ENCODE peak calls at places on chromosomes 6 and 20, in five cellular contexts. One of them, this sample, is unnamed.

GRCh38 chr20:2693286-2693995 is 861 bp downstream of the EBF4 start:
- DNase-seq in left lobe of liver: no peak
- DNase-seq in tibial nerve: no peak
- DNase-seq in T-helper 9 cell: peak
- DNase-seq in effector CD4-positive, alpha-beta T cell: peak
- DNase-seq in this sample: peak

GRCh38 chr20:44126445-44126844 is 60.5 kb downstream of the JPH2 start:
- DNase-seq in left lobe of liver: no peak
- DNase-seq in tibial nerve: no peak
- DNase-seq in T-helper 9 cell: no peak
- DNase-seq in effector CD4-positive, alpha-beta T cell: no peak
- DNase-seq in this sample: no peak

GRCh38 chr6:111709615-111710398 is 104.1 kb upstream of the TRAF3IP2 start:
- DNase-seq in left lobe of liver: peak
- DNase-seq in tibial nerve: peak
- DNase-seq in T-helper 9 cell: peak
- DNase-seq in effector CD4-positive, alpha-beta T cell: peak
- DNase-seq in this sample: peak

GRCh38 chr6:42947950-42948349 is 12.6 kb upstream of the GNMT start:
- DNase-seq in left lobe of liver: no peak
- DNase-seq in tibial nerve: no peak
- DNase-seq in T-helper 9 cell: no peak
- DNase-seq in effector CD4-positive, alpha-beta T cell: no peak
- DNase-seq in this sample: no peak

GRCh38 chr6:15322781-15323536 is 77.1 kb downstream of the JARID2 start:
- DNase-seq in left lobe of liver: no peak
- DNase-seq in tibial nerve: no peak
- DNase-seq in T-helper 9 cell: no peak
- DNase-seq in effector CD4-positive, alpha-beta T cell: no peak
- DNase-seq in this sample: no peak

GRCh38 chr6:21500314-21500713 is 93.2 kb upstream of the SOX4 start:
- DNase-seq in left lobe of liver: no peak
- DNase-seq in tibial nerve: no peak
- DNase-seq in T-helper 9 cell: no peak
- DNase-seq in effector CD4-positive, alpha-beta T cell: no peak
- DNase-seq in this sample: no peak

GRCh38 chr20:38121741-38122140 is 43.3 kb downstream of the TGM2 start:
- DNase-seq in left lobe of liver: no peak
- DNase-seq in tibial nerve: no peak
- DNase-seq in T-helper 9 cell: no peak
- DNase-seq in effector CD4-positive, alpha-beta T cell: no peak
- DNase-seq in this sample: no peak

GRCh38 chr20:25676164-25676809 is 20.4 kb downstream of the ZNF337 start:
- DNase-seq in left lobe of liver: no peak
- DNase-seq in tibial nerve: no peak
- DNase-seq in T-helper 9 cell: no peak
- DNase-seq in effector CD4-positive, alpha-beta T cell: no peak
- DNase-seq in this sample: no peak

GRCh38 chr20:6053776-6054688 is at the start of gene LRRN4:
- DNase-seq in left lobe of liver: no peak
- DNase-seq in tibial nerve: no peak
- DNase-seq in T-helper 9 cell: no peak
- DNase-seq in effector CD4-positive, alpha-beta T cell: no peak
- DNase-seq in this sample: no peak

GRCh38 chr6:101077344-101077743 is 196.2 kb upstream of the ASCC3 start:
- DNase-seq in left lobe of liver: no peak
- DNase-seq in tibial nerve: no peak
- DNase-seq in T-helper 9 cell: no peak
- DNase-seq in effector CD4-positive, alpha-beta T cell: no peak
- DNase-seq in this sample: no peak

GRCh38 chr6:152240436-152240835 is 396.7 kb downstream of the SYNE1 start:
- DNase-seq in left lobe of liver: no peak
- DNase-seq in tibial nerve: no peak
- DNase-seq in T-helper 9 cell: no peak
- DNase-seq in effector CD4-positive, alpha-beta T cell: no peak
- DNase-seq in this sample: no peak

GRCh38 chr6:158567871-158568401 is 8.0 kb downstream of the TMEM181 start:
- DNase-seq in left lobe of liver: no peak
- DNase-seq in tibial nerve: no peak
- DNase-seq in T-helper 9 cell: no peak
- DNase-seq in effector CD4-positive, alpha-beta T cell: no peak
- DNase-seq in this sample: no peak

GRCh38 chr6:95087394-95088097 is 489.8 kb upstream of the MANEA start:
- DNase-seq in left lobe of liver: peak
- DNase-seq in tibial nerve: no peak
- DNase-seq in T-helper 9 cell: no peak
- DNase-seq in effector CD4-positive, alpha-beta T cell: no peak
- DNase-seq in this sample: no peak

GRCh38 chr6:131073577-131073976 is 10.5 kb upstream of the EPB41L2 start:
- DNase-seq in left lobe of liver: no peak
- DNase-seq in tibial nerve: no peak
- DNase-seq in T-helper 9 cell: no peak
- DNase-seq in effector CD4-positive, alpha-beta T cell: no peak
- DNase-seq in this sample: no peak

GRCh38 chr20:31604567-31605030 is 490 bp upstream of the ID1 start:
- DNase-seq in left lobe of liver: no peak
- DNase-seq in tibial nerve: no peak
- DNase-seq in T-helper 9 cell: no peak
- DNase-seq in effector CD4-positive, alpha-beta T cell: no peak
- DNase-seq in this sample: no peak

GRCh38 chr6:16081337-16081736 is 47.5 kb upstream of the MYLIP start:
- DNase-seq in left lobe of liver: no peak
- DNase-seq in tibial nerve: no peak
- DNase-seq in T-helper 9 cell: no peak
- DNase-seq in effector CD4-positive, alpha-beta T cell: no peak
- DNase-seq in this sample: no peak

GRCh38 chr6:7216941-7217621 is 95.9 kb downstream of the SSR1 start:
- DNase-seq in left lobe of liver: peak
- DNase-seq in tibial nerve: no peak
- DNase-seq in T-helper 9 cell: no peak
- DNase-seq in effector CD4-positive, alpha-beta T cell: no peak
- DNase-seq in this sample: peak

GRCh38 chr20:63405102-63405730 is 44.1 kb upstream of the CHRNA4 start:
- DNase-seq in left lobe of liver: no peak
- DNase-seq in tibial nerve: no peak
- DNase-seq in T-helper 9 cell: no peak
- DNase-seq in effector CD4-positive, alpha-beta T cell: no peak
- DNase-seq in this sample: no peak

GRCh38 chr6:158707120-158707519 is 57.3 kb downstream of the SYTL3 start:
- DNase-seq in left lobe of liver: no peak
- DNase-seq in tibial nerve: no peak
- DNase-seq in T-helper 9 cell: no peak
- DNase-seq in effector CD4-positive, alpha-beta T cell: no peak
- DNase-seq in this sample: peak

GRCh38 chr20:33211817-33212424 is 5.2 kb upstream of the BPIFA3 start:
- DNase-seq in left lobe of liver: peak
- DNase-seq in tibial nerve: no peak
- DNase-seq in T-helper 9 cell: no peak
- DNase-seq in effector CD4-positive, alpha-beta T cell: no peak
- DNase-seq in this sample: no peak

GRCh38 chr20:2293486-2293885 is 2.3 kb upstream of the TGM3 start:
- DNase-seq in left lobe of liver: peak
- DNase-seq in tibial nerve: no peak
- DNase-seq in T-helper 9 cell: no peak
- DNase-seq in effector CD4-positive, alpha-beta T cell: no peak
- DNase-seq in this sample: no peak

This sample was measured in heart right ventricle.